ENCODE peak calls at places on chromosomes 16 and 17, in nine cellular contexts. One of them, this sample, is unnamed.

GRCh38 chr16:10126686-10127085 is 55.5 kb downstream of the GRIN2A start:
- DNase-seq in NCI-H82: no peak
- DNase-seq in left cardiac atrium: no peak
- DNase-seq in tibial artery: no peak
- DNase-seq in left colon: no peak
- DNase-seq in AG04450: no peak
- DNase-seq in C1 segment of cervical spinal cord: no peak
- DNase-seq in effector CD4-positive, alpha-beta T cell: no peak
- DNase-seq in nephron progenitor cell: no peak
- DNase-seq in this sample: no peak

GRCh38 chr17:78824240-78824639 is 16.4 kb downstream of the USP36 start:
- DNase-seq in NCI-H82: no peak
- DNase-seq in left colon: no peak
- DNase-seq in effector CD4-positive, alpha-beta T cell: no peak
- DNase-seq in AG04450: no peak
- DNase-seq in C1 segment of cervical spinal cord: no peak
- DNase-seq in nephron progenitor cell: peak
- DNase-seq in tibial artery: no peak
- DNase-seq in left cardiac atrium: no peak
- DNase-seq in this sample: no peak

GRCh38 chr16:57265850-57266530 is 18.5 kb downstream of the PLLP start:
- DNase-seq in tibial artery: peak
- DNase-seq in NCI-H82: no peak
- DNase-seq in C1 segment of cervical spinal cord: peak
- DNase-seq in effector CD4-positive, alpha-beta T cell: no peak
- DNase-seq in left colon: peak
- DNase-seq in left cardiac atrium: peak
- DNase-seq in AG04450: no peak
- DNase-seq in nephron progenitor cell: no peak
- DNase-seq in this sample: no peak

GRCh38 chr17:43644081-43644480 is 17.6 kb downstream of the MEOX1 start:
- DNase-seq in effector CD4-positive, alpha-beta T cell: no peak
- DNase-seq in tibial artery: no peak
- DNase-seq in C1 segment of cervical spinal cord: no peak
- DNase-seq in nephron progenitor cell: no peak
- DNase-seq in AG04450: no peak
- DNase-seq in left colon: no peak
- DNase-seq in NCI-H82: peak
- DNase-seq in left cardiac atrium: no peak
- DNase-seq in this sample: no peak

GRCh38 chr17:64599187-64599676 is 62.9 kb downstream of the SMURF2 start:
- DNase-seq in left cardiac atrium: no peak
- DNase-seq in NCI-H82: no peak
- DNase-seq in effector CD4-positive, alpha-beta T cell: peak
- DNase-seq in C1 segment of cervical spinal cord: no peak
- DNase-seq in AG04450: no peak
- DNase-seq in tibial artery: no peak
- DNase-seq in left colon: no peak
- DNase-seq in nephron progenitor cell: no peak
- DNase-seq in this sample: peak

GRCh38 chr17:10618202-10618635 is 38.9 kb downstream of the MYH3 start:
- DNase-seq in left colon: peak
- DNase-seq in C1 segment of cervical spinal cord: peak
- DNase-seq in left cardiac atrium: peak
- DNase-seq in effector CD4-positive, alpha-beta T cell: peak
- DNase-seq in NCI-H82: peak
- DNase-seq in nephron progenitor cell: peak
- DNase-seq in AG04450: peak
- DNase-seq in tibial artery: peak
- DNase-seq in this sample: peak

GRCh38 chr16:56930516-56931252 is 1.3 kb upstream of the HERPUD1 start:
- DNase-seq in C1 segment of cervical spinal cord: no peak
- DNase-seq in tibial artery: no peak
- DNase-seq in AG04450: no peak
- DNase-seq in NCI-H82: peak
- DNase-seq in left colon: peak
- DNase-seq in nephron progenitor cell: no peak
- DNase-seq in effector CD4-positive, alpha-beta T cell: no peak
- DNase-seq in left cardiac atrium: no peak
- DNase-seq in this sample: no peak

GRCh38 chr16:78489072-78489471 is 389.6 kb downstream of the WWOX start:
- DNase-seq in AG04450: no peak
- DNase-seq in tibial artery: no peak
- DNase-seq in nephron progenitor cell: no peak
- DNase-seq in effector CD4-positive, alpha-beta T cell: no peak
- DNase-seq in C1 segment of cervical spinal cord: no peak
- DNase-seq in NCI-H82: peak
- DNase-seq in left cardiac atrium: no peak
- DNase-seq in left colon: no peak
- DNase-seq in this sample: no peak

GRCh38 chr17:14297161-14297851 is 3.6 kb upstream of the HS3ST3B1 start:
- DNase-seq in C1 segment of cervical spinal cord: no peak
- DNase-seq in AG04450: no peak
- DNase-seq in left cardiac atrium: peak
- DNase-seq in tibial artery: no peak
- DNase-seq in NCI-H82: peak
- DNase-seq in effector CD4-positive, alpha-beta T cell: no peak
- DNase-seq in left colon: no peak
- DNase-seq in nephron progenitor cell: peak
- DNase-seq in this sample: peak

GRCh38 chr17:55398689-55399088 is 22.9 kb downstream of the MMD start:
- DNase-seq in left cardiac atrium: no peak
- DNase-seq in AG04450: no peak
- DNase-seq in NCI-H82: no peak
- DNase-seq in left colon: no peak
- DNase-seq in tibial artery: no peak
- DNase-seq in effector CD4-positive, alpha-beta T cell: no peak
- DNase-seq in nephron progenitor cell: no peak
- DNase-seq in C1 segment of cervical spinal cord: no peak
- DNase-seq in this sample: no peak

GRCh38 chr17:73205326-73205980 is 12.6 kb downstream of the COG1 start:
- DNase-seq in C1 segment of cervical spinal cord: no peak
- DNase-seq in left cardiac atrium: no peak
- DNase-seq in effector CD4-positive, alpha-beta T cell: no peak
- DNase-seq in tibial artery: no peak
- DNase-seq in nephron progenitor cell: no peak
- DNase-seq in AG04450: no peak
- DNase-seq in NCI-H82: no peak
- DNase-seq in left colon: no peak
- DNase-seq in this sample: no peak

GRCh38 chr16:11672206-11673090 is 4.2 kb downstream of the SNN start:
- DNase-seq in tibial artery: no peak
- DNase-seq in AG04450: no peak
- DNase-seq in nephron progenitor cell: no peak
- DNase-seq in left colon: no peak
- DNase-seq in left cardiac atrium: no peak
- DNase-seq in C1 segment of cervical spinal cord: no peak
- DNase-seq in effector CD4-positive, alpha-beta T cell: no peak
- DNase-seq in NCI-H82: no peak
- DNase-seq in this sample: no peak

GRCh38 chr17:39225974-39226683 is 384 bp upstream of the STAC2 start:
- DNase-seq in tibial artery: peak
- DNase-seq in left cardiac atrium: peak
- DNase-seq in AG04450: no peak
- DNase-seq in effector CD4-positive, alpha-beta T cell: peak
- DNase-seq in left colon: peak
- DNase-seq in NCI-H82: peak
- DNase-seq in C1 segment of cervical spinal cord: no peak
- DNase-seq in nephron progenitor cell: peak
- DNase-seq in this sample: peak

GRCh38 chr16:12801511-12802042 is 2.1 kb downstream of the CPPED1 start:
- DNase-seq in effector CD4-positive, alpha-beta T cell: no peak
- DNase-seq in tibial artery: peak
- DNase-seq in left cardiac atrium: no peak
- DNase-seq in left colon: no peak
- DNase-seq in C1 segment of cervical spinal cord: no peak
- DNase-seq in NCI-H82: no peak
- DNase-seq in AG04450: no peak
- DNase-seq in nephron progenitor cell: no peak
- DNase-seq in this sample: no peak

GRCh38 chr17:47829870-47830269 is 1.5 kb downstream of the MRPL10 start:
- DNase-seq in C1 segment of cervical spinal cord: no peak
- DNase-seq in tibial artery: no peak
- DNase-seq in nephron progenitor cell: no peak
- DNase-seq in effector CD4-positive, alpha-beta T cell: peak
- DNase-seq in left cardiac atrium: no peak
- DNase-seq in left colon: no peak
- DNase-seq in AG04450: no peak
- DNase-seq in NCI-H82: no peak
- DNase-seq in this sample: peak

GRCh38 chr17:7700510-7700909 is 4.5 kb upstream of the EFNB3 start:
- DNase-seq in effector CD4-positive, alpha-beta T cell: no peak
- DNase-seq in left colon: no peak
- DNase-seq in left cardiac atrium: no peak
- DNase-seq in AG04450: no peak
- DNase-seq in nephron progenitor cell: no peak
- DNase-seq in C1 segment of cervical spinal cord: no peak
- DNase-seq in tibial artery: no peak
- DNase-seq in NCI-H82: no peak
- DNase-seq in this sample: no peak

GRCh38 chr17:71237903-71238538 is 882.8 kb upstream of the SOX9 start:
- DNase-seq in effector CD4-positive, alpha-beta T cell: no peak
- DNase-seq in NCI-H82: no peak
- DNase-seq in left colon: no peak
- DNase-seq in tibial artery: no peak
- DNase-seq in C1 segment of cervical spinal cord: peak
- DNase-seq in left cardiac atrium: no peak
- DNase-seq in nephron progenitor cell: no peak
- DNase-seq in AG04450: no peak
- DNase-seq in this sample: no peak

GRCh38 chr17:6381526-6382135 is 53.3 kb downstream of the AIPL1 start:
- DNase-seq in left cardiac atrium: no peak
- DNase-seq in C1 segment of cervical spinal cord: no peak
- DNase-seq in AG04450: no peak
- DNase-seq in nephron progenitor cell: no peak
- DNase-seq in tibial artery: no peak
- DNase-seq in left colon: no peak
- DNase-seq in NCI-H82: no peak
- DNase-seq in effector CD4-positive, alpha-beta T cell: no peak
- DNase-seq in this sample: no peak

GRCh38 chr16:23518435-23518891 is 8.2 kb upstream of the GGA2 start:
- DNase-seq in left cardiac atrium: no peak
- DNase-seq in NCI-H82: peak
- DNase-seq in AG04450: no peak
- DNase-seq in left colon: no peak
- DNase-seq in C1 segment of cervical spinal cord: no peak
- DNase-seq in effector CD4-positive, alpha-beta T cell: no peak
- DNase-seq in tibial artery: no peak
- DNase-seq in nephron progenitor cell: no peak
- DNase-seq in this sample: no peak

GRCh38 chr17:49915260-49915659 is 53.7 kb upstream of the DLX4 start:
- DNase-seq in C1 segment of cervical spinal cord: no peak
- DNase-seq in left cardiac atrium: no peak
- DNase-seq in AG04450: no peak
- DNase-seq in NCI-H82: no peak
- DNase-seq in effector CD4-positive, alpha-beta T cell: no peak
- DNase-seq in tibial artery: no peak
- DNase-seq in nephron progenitor cell: no peak
- DNase-seq in left colon: no peak
- DNase-seq in this sample: no peak

GRCh38 chr17:44235583-44235936 is 16.1 kb upstream of the UBTF start:
- DNase-seq in effector CD4-positive, alpha-beta T cell: no peak
- DNase-seq in NCI-H82: no peak
- DNase-seq in C1 segment of cervical spinal cord: no peak
- DNase-seq in left cardiac atrium: no peak
- DNase-seq in nephron progenitor cell: no peak
- DNase-seq in tibial artery: no peak
- DNase-seq in left colon: no peak
- DNase-seq in AG04450: no peak
- DNase-seq in this sample: no peak

GRCh38 chr16:81831722-81832126 is 52.6 kb downstream of the PLCG2 start:
- DNase-seq in C1 segment of cervical spinal cord: peak
- DNase-seq in effector CD4-positive, alpha-beta T cell: no peak
- DNase-seq in left colon: peak
- DNase-seq in NCI-H82: no peak
- DNase-seq in nephron progenitor cell: no peak
- DNase-seq in AG04450: no peak
- DNase-seq in left cardiac atrium: peak
- DNase-seq in tibial artery: peak
- DNase-seq in this sample: no peak